ENCODE peak calls at places on chromosomes 11 and 22, in seven cellular contexts. R is PC-3, P is stomach, H is upper lobe of left lung, E is heart left ventricle, K is adrenal gland, N is H1. I is an unnamed sample.

GRCh38 chr11:44138286-44138685 is 42.8 kb downstream of the EXT2 start:
- DNase-seq in R (peak; percentile 49), P (no peak), H (no peak), E (no peak), K (no peak), N (no peak), I (no peak)

GRCh38 chr11:9039194-9039593 is 35.4 kb upstream of the NRIP3 start:
- DNase-seq in R (peak; percentile 75), P (no peak), H (peak; percentile 50), E (no peak), K (peak; percentile 30), N (no peak), I (no peak)

GRCh38 chr22:31346733-31347250 is 646 bp upstream of the PATZ1 start:
- DNase-seq in R (peak; percentile 62), P (peak; percentile 63), H (peak; percentile 30), E (peak; percentile 69), K (peak; percentile 65), N (no peak), I (peak; percentile 11)

GRCh38 chr11:12684821-12685220 is 10.6 kb downstream of the TEAD1 start:
- DNase-seq in R (no peak), P (peak; percentile 34), H (peak; percentile 42), E (no peak), K (no peak), N (no peak), I (no peak)

GRCh38 chr11:64284962-64285884 is at the start of gene GPR137:
- DNase-seq in R (peak; percentile 79), P (peak; percentile 92), H (peak; percentile 89), E (peak; percentile 93), K (peak; percentile 82), N (peak; percentile 98), I (peak; percentile 89)

GRCh38 chr11:77138106-77138649 is 10.1 kb downstream of the MYO7A start:
- DNase-seq in R (no peak), P (no peak), H (no peak), E (peak; percentile 50), K (no peak), N (no peak), I (no peak)

GRCh38 chr22:35452351-35452781 is 52.4 kb downstream of the MCM5 start:
- DNase-seq in R (no peak), P (peak; percentile 86), H (peak; percentile 86), E (no peak), K (no peak), N (no peak), I (no peak)

GRCh38 chr22:20080776-20081654 is 974 bp downstream of the DGCR8 start:
- DNase-seq in R (peak; percentile 46), P (no peak), H (peak; percentile 32), E (no peak), K (peak; percentile 46), N (no peak), I (no peak)

GRCh38 chr22:20656902-20657836 is 116.7 kb upstream of the SERPIND1 start:
- DNase-seq in R (no peak), P (no peak), H (no peak), E (no peak), K (no peak), N (peak; percentile 16), I (no peak)

GRCh38 chr11:70184396-70184795 is 18.7 kb upstream of the FADD start:
- DNase-seq in R (no peak), P (no peak), H (no peak), E (no peak), K (no peak), N (no peak), I (no peak)

GRCh38 chr11:134504146-134504905 is 92.3 kb upstream of the B3GAT1 start:
- DNase-seq in R (no peak), P (peak; percentile 23), H (no peak), E (no peak), K (no peak), N (no peak), I (no peak)

DNA sequence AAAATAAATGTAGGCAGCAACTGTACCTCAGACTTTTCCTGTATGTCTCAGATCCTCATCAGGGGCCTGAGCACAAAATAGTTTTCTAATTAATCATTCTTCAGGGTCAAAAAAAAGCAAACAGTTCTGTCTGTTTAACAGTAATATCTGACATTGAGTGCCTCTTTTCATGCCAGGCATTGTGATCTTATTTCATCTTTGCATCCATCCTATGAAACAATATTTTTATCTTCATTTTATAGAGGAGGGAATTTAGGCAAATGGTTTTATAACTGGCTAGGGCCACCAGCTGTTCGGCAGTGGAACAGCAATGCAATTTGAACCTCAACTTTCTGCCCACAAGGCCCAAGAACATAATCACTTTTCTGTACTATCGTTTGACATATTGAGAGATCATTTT is 145.6 kb downstream of the WNT7B start:
- DNase-seq in R (peak; percentile 62), P (no peak), H (no peak), E (no peak), K (no peak), N (no peak), I (no peak)
- TF ChIP-seq CTCF in R (peak; percentile 71), P (no peak), H (no peak), E (peak; percentile 22), K (peak; percentile 45), N (peak; percentile 15), I (no peak)

GRCh38 chr11:88354909-88355308 is 17.4 kb upstream of the CTSC start:
- DNase-seq in R (no peak), P (no peak), H (no peak), E (no peak), K (no peak), N (no peak), I (no peak)

GRCh38 chr11:88357323-88358039 is 19.9 kb upstream of the CTSC start:
- DNase-seq in R (peak; percentile 87), P (no peak), H (no peak), E (no peak), K (no peak), N (no peak), I (no peak)

GRCh38 chr11:88355887-88356286 is 18.4 kb upstream of the CTSC start:
- DNase-seq in R (no peak), P (no peak), H (no peak), E (no peak), K (no peak), N (no peak), I (no peak)

GRCh38 chr11:88359529-88359928 is 22.0 kb upstream of the CTSC start:
- DNase-seq in R (no peak), P (no peak), H (no peak), E (no peak), K (no peak), N (no peak), I (no peak)

GRCh38 chr11:88358040-88358431 is 20.5 kb upstream of the CTSC start:
- DNase-seq in R (no peak), P (no peak), H (no peak), E (no peak), K (no peak), N (no peak), I (no peak)
- H3K27ac ChIP-seq in R (peak overlapping the region; percentile 94), P (no peak overlapping the region), H (peak overlapping the region; percentile 42), E (peak overlapping the region; percentile 22), K (no peak overlapping the region), N (no peak overlapping the region), I (no peak overlapping the region)

GRCh38 chr22:47556473-47556872 is 794.0 kb downstream of the TBC1D22A start:
- DNase-seq in R (no peak), P (no peak), H (no peak), E (no peak), K (no peak), N (no peak), I (no peak)
- H3K9me3 ChIP-seq in R (no peaks in the 10 kb centered on the region), P (no peaks in the 10 kb centered on the region), H (no peaks in the 10 kb centered on the region), E (no peaks in the 10 kb centered on the region), K (no peaks in the 10 kb centered on the region), N (peaks cover 74% of the 10 kb centered on the region), I (no peaks in the 10 kb centered on the region)

DNA sequence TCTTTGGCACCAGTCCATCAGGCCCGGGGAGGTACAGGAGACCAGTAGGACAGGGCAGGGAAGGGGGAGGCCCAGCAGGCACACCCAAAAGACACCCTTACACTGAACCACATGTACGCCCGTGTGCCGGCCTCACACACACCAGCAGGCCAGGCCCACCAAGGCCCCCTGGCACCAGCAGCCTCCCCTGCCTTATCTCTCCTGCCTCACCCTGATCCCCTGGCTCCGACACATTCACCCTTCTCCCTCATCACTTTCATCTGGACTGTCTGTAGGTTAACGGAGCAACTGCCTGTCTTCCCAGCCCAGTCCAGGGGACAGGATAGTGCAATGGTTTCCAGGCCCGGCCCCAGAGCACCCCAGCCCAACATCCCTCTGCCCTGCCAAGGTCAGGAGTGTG is 4.9 kb downstream of the CDKN1C start:
- DNase-seq in R (no peak), P (no peak), H (no peak), E (no peak), K (no peak), N (no peak), I (no peak)
- TF ChIP-seq CTCF in R (no peak), P (no peak), H (no peak), E (no peak), K (no peak), N (no peak), I (no peak)

GRCh38 chr11:118931576-118931975 is 5.8 kb upstream of the BCL9L start:
- DNase-seq in R (no peak), P (no peak), H (no peak), E (no peak), K (no peak), N (no peak), I (no peak)
- H3K27ac ChIP-seq in R (no peak overlapping the region), P (no peak overlapping the region), H (no peak overlapping the region), E (no peak overlapping the region), K (no peak overlapping the region), N (no peak overlapping the region), I (peak overlapping the region; percentile 98)

DNA sequence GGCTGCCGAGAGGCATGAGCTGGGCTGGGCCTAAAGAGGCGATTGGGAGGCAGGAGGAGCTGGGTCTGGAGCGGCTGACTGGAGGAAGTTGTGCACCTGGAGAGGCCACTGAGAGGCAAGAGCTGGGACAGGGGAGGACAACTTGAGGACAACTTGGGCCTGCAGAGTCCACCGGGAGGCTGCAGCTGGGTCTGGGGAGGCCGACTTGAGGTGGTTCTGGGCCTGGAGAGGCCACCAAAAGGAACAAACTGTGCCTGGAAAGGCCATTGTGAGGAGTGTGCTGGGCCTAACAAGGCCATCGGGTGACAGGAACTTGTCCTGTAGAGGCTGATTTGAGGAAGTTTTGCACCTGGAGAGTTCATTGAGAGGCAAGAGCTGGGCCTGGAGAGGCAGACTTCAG is 41.5 kb downstream of the OR4C45 start:
- DNase-seq in R (no peak), P (no peak), H (no peak), E (no peak), K (no peak), N (no peak), I (no peak)
- H3K9me3 ChIP-seq in R (no peaks in the 10 kb centered on the region), P (peaks cover 47% of the 10 kb centered on the region), H (peaks cover 4% of the 10 kb centered on the region), E (no peaks in the 10 kb centered on the region), K (no peaks in the 10 kb centered on the region), N (peaks cover 97% of the 10 kb centered on the region), I (no peaks in the 10 kb centered on the region)

DNA sequence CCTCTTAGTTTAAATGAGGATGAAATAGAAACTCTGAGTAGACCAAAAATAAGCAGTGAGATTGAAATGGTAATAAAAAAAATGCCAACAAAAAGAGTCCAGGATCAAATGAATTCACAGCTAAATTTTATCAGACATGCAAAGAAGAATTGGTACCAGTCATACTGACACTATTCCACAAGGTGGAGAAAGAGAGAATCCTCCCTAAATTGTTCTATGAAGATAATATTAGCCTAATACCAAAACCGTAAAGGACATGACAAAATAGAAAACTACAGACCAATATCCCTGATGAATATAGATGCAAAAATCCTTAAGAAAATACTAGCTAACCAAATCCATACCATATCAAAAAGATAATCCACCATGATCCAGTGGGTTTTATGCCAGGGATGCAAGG is 169.8 kb upstream of the CHORDC1 start:
- DNase-seq in R (peak; percentile 20), P (no peak), H (no peak), E (no peak), K (no peak), N (no peak), I (no peak)
- TF ChIP-seq CTCF in R (peak; percentile 41), P (no peak), H (no peak), E (no peak), K (no peak), N (no peak), I (no peak)

I was measured in CD4-positive, alpha-beta T cell.